ENCODE peak calls at places on chromosomes 11 and 22, in eight cellular contexts. M, L, V, Q, J, I, Y and R are unnamed samples.

GRCh38 chr11:57131080-57131790 is 50.5 kb upstream of the LRRC55 start:
- DNase-seq in M (peak), L (no peak), V (no peak), Q (peak), J (peak), I (no peak), Y (no peak), R (peak)

GRCh38 chr11:16169946-16170345 is 186.4 kb downstream of the SOX6 start:
- DNase-seq in M (no peak), L (no peak), V (no peak), Q (no peak), J (no peak), I (peak), Y (no peak), R (no peak)

GRCh38 chr11:67507242-67507890 is 596 bp downstream of the CDK2AP2 start:
- DNase-seq in M (peak), L (no peak), V (no peak), Q (no peak), J (peak), I (peak), Y (no peak), R (peak)

GRCh38 chr11:110955797-110956196 is 243.6 kb upstream of the ARHGAP20 start:
- DNase-seq in M (no peak), L (no peak), V (no peak), Q (no peak), J (no peak), I (no peak), Y (no peak), R (no peak)

GRCh38 chr11:64139045-64139444 is 26.9 kb downstream of the MACROD1 start:
- DNase-seq in M (no peak), L (no peak), V (no peak), Q (no peak), J (no peak), I (no peak), Y (no peak), R (no peak)

GRCh38 chr22:29380856-29381255 is 7.5 kb downstream of the AP1B1 start:
- DNase-seq in M (no peak), L (no peak), V (no peak), Q (no peak), J (no peak), I (no peak), Y (no peak), R (no peak)

GRCh38 chr11:70315726-70316125 is 45.2 kb downstream of the PPFIA1 start:
- DNase-seq in M (no peak), L (no peak), V (no peak), Q (no peak), J (no peak), I (no peak), Y (no peak), R (no peak)

GRCh38 chr11:82791779-82792178 is 58.1 kb upstream of the FAM181B start:
- DNase-seq in M (no peak), L (no peak), V (no peak), Q (no peak), J (no peak), I (no peak), Y (no peak), R (no peak)

GRCh38 chr11:4480577-4481539 is 1.6 kb upstream of the OR52K1 start:
- DNase-seq in M (no peak), L (no peak), V (no peak), Q (no peak), J (peak), I (no peak), Y (no peak), R (peak)

GRCh38 chr11:96704847-96705246 is 315.0 kb downstream of the JRKL start:
- DNase-seq in M (no peak), L (no peak), V (no peak), Q (no peak), J (no peak), I (no peak), Y (no peak), R (no peak)

GRCh38 chr22:50738649-50739227 is 734 bp downstream of the ACR start:
- DNase-seq in M (no peak), L (no peak), V (no peak), Q (no peak), J (no peak), I (no peak), Y (no peak), R (no peak)

GRCh38 chr11:86876716-86877234 is 76.4 kb downstream of the PRSS23 start:
- DNase-seq in M (no peak), L (no peak), V (no peak), Q (no peak), J (no peak), I (no peak), Y (no peak), R (no peak)

GRCh38 chr11:106961518-106961917 is 56.8 kb downstream of the GUCY1A2 start:
- DNase-seq in M (peak), L (no peak), V (no peak), Q (no peak), J (peak), I (no peak), Y (no peak), R (peak)

GRCh38 chr11:31641477-31642062 is 132.0 kb downstream of the ELP4 start:
- DNase-seq in M (peak), L (no peak), V (no peak), Q (no peak), J (peak), I (peak), Y (no peak), R (peak)

GRCh38 chr22:21451545-21452520 is 15.4 kb upstream of the TMEM191C start:
- DNase-seq in M (no peak), L (no peak), V (no peak), Q (peak), J (no peak), I (no peak), Y (no peak), R (no peak)

GRCh38 chr22:26718905-26719304 is 61.5 kb downstream of the MIAT start:
- DNase-seq in M (peak), L (no peak), V (no peak), Q (no peak), J (peak), I (no peak), Y (no peak), R (peak)

GRCh38 chr22:41308054-41308453 is 6.7 kb downstream of the ZC3H7B start:
- DNase-seq in M (no peak), L (no peak), V (no peak), Q (no peak), J (peak), I (no peak), Y (no peak), R (no peak)